ENCODE peak calls at places on chromosomes 6 and 20, in four cellular contexts. L is NT2/D1, R is OCI-M1, P is neural crest cell. F is an unnamed sample.

GRCh38 chr20:32474967-32475819 is 109.9 kb downstream of the NOL4L start:
- DNase-seq in R (no peak), L (no peak), P (peak), F (no peak)

GRCh38 chr6:44020148-44020547 is 107.1 kb downstream of the MRPL14 start:
- DNase-seq in L (no peak), P (no peak), R (no peak), F (no peak)

GRCh38 chr6:149419696-149420404 is 19.8 kb downstream of the SUMO4 start:
- DNase-seq in L (no peak), R (no peak), P (no peak), F (no peak)

GRCh38 chr20:39800111-39800510 is 838.0 kb downstream of the DHX35 start:
- DNase-seq in P (no peak), L (no peak), R (peak), F (no peak)

GRCh38 chr6:123575218-123575617 is 61.5 kb downstream of the TRDN start:
- DNase-seq in L (no peak), R (no peak), P (no peak), F (no peak)

GRCh38 chr6:77466055-77467028 is 3.1 kb upstream of the HTR1B start:
- DNase-seq in L (no peak), R (peak), P (peak), F (peak)

GRCh38 chr6:63731946-63732735 is 96.5 kb downstream of the PHF3 start:
- DNase-seq in P (no peak), L (no peak), R (no peak), F (no peak)

GRCh38 chr6:80541186-80541585 is 434.7 kb downstream of the BCKDHB start:
- DNase-seq in L (no peak), R (no peak), P (no peak), F (no peak)

GRCh38 chr6:27066381-27066780 is 181.1 kb upstream of the PRSS16 start:
- DNase-seq in L (peak), P (no peak), R (no peak), F (no peak)

GRCh38 chr6:63713332-63713731 is 77.7 kb downstream of the PHF3 start:
- DNase-seq in P (no peak), L (no peak), R (no peak), F (no peak)

GRCh38 chr6:149112976-149113375 is 204.5 kb upstream of the TAB2 start:
- DNase-seq in R (no peak), L (no peak), P (no peak), F (no peak)

GRCh38 chr20:16803965-16804792 is 56.0 kb downstream of the OTOR start:
- DNase-seq in R (peak), P (peak), L (peak), F (peak)

GRCh38 chr6:142820336-142821016 is 124.5 kb downstream of the HIVEP2 start:
- DNase-seq in R (no peak), P (no peak), L (no peak), F (no peak)

GRCh38 chr6:34709386-34709785 is 12.8 kb upstream of the ILRUN start:
- DNase-seq in P (no peak), R (peak), L (no peak), F (no peak)

GRCh38 chr20:36173451-36173933 is 19.0 kb downstream of the EPB41L1 start:
- DNase-seq in R (peak), L (no peak), P (peak), F (peak)

GRCh38 chr20:910840-911770 is 5.0 kb downstream of the ANGPT4 start:
- DNase-seq in L (no peak), R (no peak), P (no peak), F (no peak)

GRCh38 chr6:101126501-101126900 is 245.4 kb upstream of the ASCC3 start:
- DNase-seq in R (no peak), P (no peak), L (no peak), F (no peak)

GRCh38 chr6:7818480-7819165 is 92.0 kb downstream of the TXNDC5 start:
- DNase-seq in L (no peak), R (peak), P (no peak), F (no peak)

GRCh38 chr20:60024801-60025200 is 66.6 kb downstream of the CDH26 start:
- DNase-seq in L (no peak), R (no peak), P (no peak), F (no peak)

GRCh38 chr6:36526066-36526465 is 21.2 kb downstream of the STK38 start:
- DNase-seq in L (no peak), P (no peak), R (peak), F (no peak)

GRCh38 chr6:115393821-115394220 is 666.9 kb downstream of the FRK start:
- DNase-seq in R (no peak), P (no peak), L (no peak), F (no peak)

F was measured in A673.